ENCODE peak calls at places on chromosome 10, in eight cellular contexts. One of them, this sample, is unnamed.

GRCh38 chr10:112402917-112403316 is 29.0 kb downstream of the ACSL5 start:
- DNase-seq in fibroblast of pulmonary artery: no peak
- DNase-seq in psoas muscle: no peak
- DNase-seq in stomach: no peak
- DNase-seq in left lung: no peak
- DNase-seq in natural killer cell: no peak
- DNase-seq in mammary epithelial cell: no peak
- DNase-seq in right lobe of liver: no peak
- DNase-seq in this sample: no peak

GRCh38 chr10:60485025-60485424 is 95.3 kb upstream of the ANK3 start:
- DNase-seq in fibroblast of pulmonary artery: no peak
- DNase-seq in psoas muscle: no peak
- DNase-seq in stomach: no peak
- DNase-seq in left lung: no peak
- DNase-seq in natural killer cell: no peak
- DNase-seq in mammary epithelial cell: no peak
- DNase-seq in right lobe of liver: no peak
- DNase-seq in this sample: no peak

GRCh38 chr10:21929070-21929469 is 74.5 kb downstream of the DNAJC1 start:
- DNase-seq in fibroblast of pulmonary artery: no peak
- DNase-seq in psoas muscle: no peak
- DNase-seq in stomach: no peak
- DNase-seq in left lung: no peak
- DNase-seq in natural killer cell: no peak
- DNase-seq in mammary epithelial cell: peak
- DNase-seq in right lobe of liver: no peak
- DNase-seq in this sample: no peak

GRCh38 chr10:44244745-44245600 is 139.9 kb downstream of the CXCL12 start:
- DNase-seq in fibroblast of pulmonary artery: no peak
- DNase-seq in psoas muscle: no peak
- DNase-seq in stomach: no peak
- DNase-seq in left lung: no peak
- DNase-seq in natural killer cell: no peak
- DNase-seq in mammary epithelial cell: no peak
- DNase-seq in right lobe of liver: no peak
- DNase-seq in this sample: no peak

GRCh38 chr10:86443069-86443468 is 76.5 kb upstream of the GRID1 start:
- DNase-seq in fibroblast of pulmonary artery: peak
- DNase-seq in psoas muscle: no peak
- DNase-seq in stomach: no peak
- DNase-seq in left lung: no peak
- DNase-seq in natural killer cell: no peak
- DNase-seq in mammary epithelial cell: no peak
- DNase-seq in right lobe of liver: no peak
- DNase-seq in this sample: no peak

GRCh38 chr10:91340613-91341362 is 69.4 kb upstream of the HECTD2 start:
- DNase-seq in fibroblast of pulmonary artery: peak
- DNase-seq in psoas muscle: peak
- DNase-seq in stomach: no peak
- DNase-seq in left lung: no peak
- DNase-seq in natural killer cell: no peak
- DNase-seq in mammary epithelial cell: peak
- DNase-seq in right lobe of liver: no peak
- DNase-seq in this sample: no peak

GRCh38 chr10:120432209-120432608 is 24.8 kb upstream of the PLPP4 start:
- DNase-seq in fibroblast of pulmonary artery: no peak
- DNase-seq in psoas muscle: no peak
- DNase-seq in stomach: no peak
- DNase-seq in left lung: no peak
- DNase-seq in natural killer cell: no peak
- DNase-seq in mammary epithelial cell: no peak
- DNase-seq in right lobe of liver: no peak
- DNase-seq in this sample: no peak

GRCh38 chr10:2978111-2978510 is 89.2 kb upstream of the PFKP start:
- DNase-seq in fibroblast of pulmonary artery: peak
- DNase-seq in psoas muscle: no peak
- DNase-seq in stomach: no peak
- DNase-seq in left lung: no peak
- DNase-seq in natural killer cell: no peak
- DNase-seq in mammary epithelial cell: peak
- DNase-seq in right lobe of liver: no peak
- DNase-seq in this sample: no peak

GRCh38 chr10:24873281-24873683 is 79.1 kb downstream of the PRTFDC1 start:
- DNase-seq in fibroblast of pulmonary artery: peak
- DNase-seq in psoas muscle: no peak
- DNase-seq in stomach: no peak
- DNase-seq in left lung: no peak
- DNase-seq in natural killer cell: no peak
- DNase-seq in mammary epithelial cell: peak
- DNase-seq in right lobe of liver: no peak
- DNase-seq in this sample: no peak

GRCh38 chr10:123771877-123772644 is 105.9 kb downstream of the GPR26 start:
- DNase-seq in fibroblast of pulmonary artery: no peak
- DNase-seq in psoas muscle: no peak
- DNase-seq in stomach: no peak
- DNase-seq in left lung: no peak
- DNase-seq in natural killer cell: peak
- DNase-seq in mammary epithelial cell: no peak
- DNase-seq in right lobe of liver: no peak
- DNase-seq in this sample: no peak

GRCh38 chr10:102627446-102628293 is 16.6 kb upstream of the TRIM8 start:
- DNase-seq in fibroblast of pulmonary artery: peak
- DNase-seq in psoas muscle: peak
- DNase-seq in stomach: no peak
- DNase-seq in left lung: peak
- DNase-seq in natural killer cell: no peak
- DNase-seq in mammary epithelial cell: peak
- DNase-seq in right lobe of liver: no peak
- DNase-seq in this sample: no peak

GRCh38 chr10:84138478-84139125 is 707 bp upstream of the GHITM start:
- DNase-seq in fibroblast of pulmonary artery: no peak
- DNase-seq in psoas muscle: peak
- DNase-seq in stomach: peak
- DNase-seq in left lung: no peak
- DNase-seq in natural killer cell: peak
- DNase-seq in mammary epithelial cell: no peak
- DNase-seq in right lobe of liver: no peak
- DNase-seq in this sample: no peak

GRCh38 chr10:90929179-90929578 is 8.3 kb upstream of the ANKRD1 start:
- DNase-seq in fibroblast of pulmonary artery: no peak
- DNase-seq in psoas muscle: no peak
- DNase-seq in stomach: no peak
- DNase-seq in left lung: no peak
- DNase-seq in natural killer cell: no peak
- DNase-seq in mammary epithelial cell: no peak
- DNase-seq in right lobe of liver: no peak
- DNase-seq in this sample: no peak

GRCh38 chr10:68406815-68407585 is at the start of gene RUFY2:
- DNase-seq in fibroblast of pulmonary artery: peak
- DNase-seq in psoas muscle: peak
- DNase-seq in stomach: peak
- DNase-seq in left lung: peak
- DNase-seq in natural killer cell: peak
- DNase-seq in mammary epithelial cell: peak
- DNase-seq in right lobe of liver: peak
- DNase-seq in this sample: peak

GRCh38 chr10:24313233-24313632 is 104.3 kb downstream of the KIAA1217 start:
- DNase-seq in fibroblast of pulmonary artery: no peak
- DNase-seq in psoas muscle: no peak
- DNase-seq in stomach: no peak
- DNase-seq in left lung: no peak
- DNase-seq in natural killer cell: no peak
- DNase-seq in mammary epithelial cell: no peak
- DNase-seq in right lobe of liver: no peak
- DNase-seq in this sample: no peak

GRCh38 chr10:118508863-118509262 is 86.6 kb downstream of the PRLHR start:
- DNase-seq in fibroblast of pulmonary artery: no peak
- DNase-seq in psoas muscle: no peak
- DNase-seq in stomach: no peak
- DNase-seq in left lung: no peak
- DNase-seq in natural killer cell: no peak
- DNase-seq in mammary epithelial cell: no peak
- DNase-seq in right lobe of liver: no peak
- DNase-seq in this sample: no peak

GRCh38 chr10:5829267-5829666 is 16.0 kb upstream of the GDI2 start:
- DNase-seq in fibroblast of pulmonary artery: no peak
- DNase-seq in psoas muscle: no peak
- DNase-seq in stomach: peak
- DNase-seq in left lung: no peak
- DNase-seq in natural killer cell: no peak
- DNase-seq in mammary epithelial cell: no peak
- DNase-seq in right lobe of liver: no peak
- DNase-seq in this sample: no peak

GRCh38 chr10:124106241-124106905 is 13.0 kb upstream of the CHST15 start:
- DNase-seq in fibroblast of pulmonary artery: peak
- DNase-seq in psoas muscle: peak
- DNase-seq in stomach: peak
- DNase-seq in left lung: peak
- DNase-seq in natural killer cell: no peak
- DNase-seq in mammary epithelial cell: peak
- DNase-seq in right lobe of liver: peak
- DNase-seq in this sample: no peak

GRCh38 chr10:102644646-102645387 is 538 bp downstream of the TRIM8 start:
- DNase-seq in fibroblast of pulmonary artery: peak
- DNase-seq in psoas muscle: peak
- DNase-seq in stomach: peak
- DNase-seq in left lung: peak
- DNase-seq in natural killer cell: peak
- DNase-seq in mammary epithelial cell: peak
- DNase-seq in right lobe of liver: peak
- DNase-seq in this sample: peak

DNA sequence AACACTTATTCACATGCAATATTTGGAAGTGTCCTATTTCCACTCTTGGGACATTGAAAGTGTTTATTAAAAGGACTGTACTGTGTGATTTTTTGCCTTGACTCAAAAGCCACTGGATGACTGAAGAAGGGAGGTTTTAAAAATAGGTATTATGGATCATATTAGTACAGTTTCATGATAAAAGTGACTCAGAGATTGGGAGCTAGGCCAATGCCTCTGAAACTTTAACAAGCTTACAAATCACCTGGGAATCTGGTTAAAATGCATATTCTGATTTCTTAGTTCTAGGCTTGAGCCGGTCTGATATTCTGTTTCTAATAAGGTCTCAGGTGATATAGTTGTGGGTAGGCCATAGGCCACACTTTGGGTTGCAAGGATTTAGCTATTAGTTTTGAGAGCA is 191.2 kb downstream of the PLXDC2 start:
- DNase-seq in fibroblast of pulmonary artery: peak
- DNase-seq in psoas muscle: no peak
- DNase-seq in stomach: no peak
- DNase-seq in left lung: no peak
- DNase-seq in natural killer cell: no peak
- DNase-seq in mammary epithelial cell: peak
- DNase-seq in right lobe of liver: no peak
- DNase-seq in this sample: no peak
- TF ChIP-seq CTCF in fibroblast of pulmonary artery: no peak
- TF ChIP-seq CTCF in psoas muscle: no peak
- TF ChIP-seq CTCF in stomach: no peak
- TF ChIP-seq CTCF in left lung: no peak
- TF ChIP-seq CTCF in natural killer cell: no peak
- TF ChIP-seq CTCF in mammary epithelial cell: no peak
- TF ChIP-seq CTCF in right lobe of liver: no peak
- TF ChIP-seq CTCF in this sample: no peak

GRCh38 chr10:69786791-69787190 is 14.9 kb upstream of the COL13A1 start:
- DNase-seq in fibroblast of pulmonary artery: peak
- DNase-seq in psoas muscle: no peak
- DNase-seq in stomach: no peak
- DNase-seq in left lung: no peak
- DNase-seq in natural killer cell: no peak
- DNase-seq in mammary epithelial cell: peak
- DNase-seq in right lobe of liver: no peak
- DNase-seq in this sample: no peak
- TF ChIP-seq CTCF in fibroblast of pulmonary artery: peak
- TF ChIP-seq CTCF in psoas muscle: peak
- TF ChIP-seq CTCF in stomach: no peak
- TF ChIP-seq CTCF in left lung: no peak
- TF ChIP-seq CTCF in natural killer cell: peak
- TF ChIP-seq CTCF in mammary epithelial cell: peak
- TF ChIP-seq CTCF in right lobe of liver: peak
- TF ChIP-seq CTCF in this sample: no peak

GRCh38 chr10:33126118-33126517 is 168.1 kb upstream of the ITGB1 start:
- DNase-seq in fibroblast of pulmonary artery: peak
- DNase-seq in psoas muscle: no peak
- DNase-seq in stomach: no peak
- DNase-seq in left lung: no peak
- DNase-seq in natural killer cell: no peak
- DNase-seq in mammary epithelial cell: peak
- DNase-seq in right lobe of liver: no peak
- DNase-seq in this sample: no peak

GRCh38 chr10:33127622-33128021 is 169.6 kb upstream of the ITGB1 start:
- DNase-seq in fibroblast of pulmonary artery: no peak
- DNase-seq in psoas muscle: no peak
- DNase-seq in stomach: no peak
- DNase-seq in left lung: no peak
- DNase-seq in natural killer cell: no peak
- DNase-seq in mammary epithelial cell: no peak
- DNase-seq in right lobe of liver: no peak
- DNase-seq in this sample: no peak

GRCh38 chr10:33126742-33127141 is 168.7 kb upstream of the ITGB1 start:
- DNase-seq in fibroblast of pulmonary artery: no peak
- DNase-seq in psoas muscle: no peak
- DNase-seq in stomach: no peak
- DNase-seq in left lung: no peak
- DNase-seq in natural killer cell: no peak
- DNase-seq in mammary epithelial cell: no peak
- DNase-seq in right lobe of liver: no peak
- DNase-seq in this sample: no peak

GRCh38 chr10:33129987-33130386 is 172.0 kb upstream of the ITGB1 start:
- DNase-seq in fibroblast of pulmonary artery: peak
- DNase-seq in psoas muscle: no peak
- DNase-seq in stomach: no peak
- DNase-seq in left lung: no peak
- DNase-seq in natural killer cell: no peak
- DNase-seq in mammary epithelial cell: no peak
- DNase-seq in right lobe of liver: no peak
- DNase-seq in this sample: no peak

GRCh38 chr10:33129181-33129928 is 171.3 kb upstream of the ITGB1 start:
- DNase-seq in fibroblast of pulmonary artery: peak
- DNase-seq in psoas muscle: peak
- DNase-seq in stomach: no peak
- DNase-seq in left lung: peak
- DNase-seq in natural killer cell: no peak
- DNase-seq in mammary epithelial cell: peak
- DNase-seq in right lobe of liver: no peak
- DNase-seq in this sample: no peak
- TF ChIP-seq CTCF in fibroblast of pulmonary artery: no peak
- TF ChIP-seq CTCF in psoas muscle: no peak
- TF ChIP-seq CTCF in stomach: no peak
- TF ChIP-seq CTCF in left lung: no peak
- TF ChIP-seq CTCF in natural killer cell: no peak
- TF ChIP-seq CTCF in mammary epithelial cell: peak
- TF ChIP-seq CTCF in right lobe of liver: no peak
- TF ChIP-seq CTCF in this sample: no peak

DNA sequence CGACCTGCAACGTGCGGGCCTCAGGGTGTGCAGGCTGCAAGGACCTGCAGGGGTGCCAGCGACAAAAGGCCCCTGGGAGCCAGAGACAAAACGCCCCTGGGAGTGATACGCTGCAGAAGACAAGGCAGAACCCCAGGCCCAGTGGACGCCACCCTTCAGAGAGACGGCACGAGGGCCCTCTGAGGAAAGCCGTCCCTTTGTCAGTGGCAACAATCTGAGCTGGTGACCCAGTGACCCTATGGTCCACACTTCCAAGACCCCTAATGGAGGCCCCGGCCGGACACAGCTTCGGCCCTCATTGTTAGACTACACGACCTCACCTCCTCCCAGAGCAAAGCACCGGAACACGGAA is 205.0 kb upstream of the PPP2R2D start:
- DNase-seq in fibroblast of pulmonary artery: no peak
- DNase-seq in psoas muscle: no peak
- DNase-seq in stomach: no peak
- DNase-seq in left lung: no peak
- DNase-seq in natural killer cell: no peak
- DNase-seq in mammary epithelial cell: no peak
- DNase-seq in right lobe of liver: no peak
- DNase-seq in this sample: no peak
- TF ChIP-seq CTCF in fibroblast of pulmonary artery: no peak
- TF ChIP-seq CTCF in psoas muscle: no peak
- TF ChIP-seq CTCF in stomach: no peak
- TF ChIP-seq CTCF in left lung: no peak
- TF ChIP-seq CTCF in natural killer cell: no peak
- TF ChIP-seq CTCF in mammary epithelial cell: no peak
- TF ChIP-seq CTCF in right lobe of liver: no peak
- TF ChIP-seq CTCF in this sample: no peak